ENCODE peak calls at places on chromosome 1, in five cellular contexts. G, Q, W, O and M are unnamed samples.

GRCh38 chr1:8167936-8168335 is 141.8 kb upstream of the ERRFI1 start:
- DNase-seq in G (no peak), Q (no peak), W (no peak), O (no peak), M (no peak)

GRCh38 chr1:191839891-191840290 is 318.4 kb upstream of the RGS18 start:
- DNase-seq in G (no peak), Q (no peak), W (no peak), O (no peak), M (no peak)

GRCh38 chr1:65308781-65309316 is 494 bp upstream of the DNAJC6 start:
- DNase-seq in G (no peak), Q (no peak), W (no peak), O (no peak), M (no peak)

GRCh38 chr1:212655668-212656440 is 43.8 kb downstream of the BATF3 start:
- DNase-seq in G (no peak), Q (no peak), W (no peak), O (no peak), M (no peak)

GRCh38 chr1:44294588-44295007 is 60.5 kb downstream of the ERI3 start:
- DNase-seq in G (no peak), Q (peak; percentile 51), W (peak; percentile 52), O (no peak), M (peak; percentile 6)

GRCh38 chr1:20318521-20318920 is 27.8 kb downstream of the VWA5B1 start:
- DNase-seq in G (no peak), Q (no peak), W (no peak), O (no peak), M (no peak)

GRCh38 chr1:12472798-12473551 is 145.0 kb downstream of the DHRS3 start:
- DNase-seq in G (no peak), Q (no peak), W (no peak), O (peak; percentile 22), M (no peak)

GRCh38 chr1:85048296-85049064 is at the start of gene MCOLN3:
- DNase-seq in G (peak; percentile 74), Q (no peak), W (no peak), O (peak; percentile 72), M (peak; percentile 33)

GRCh38 chr1:156623946-156624813 is 5.0 kb downstream of the HAPLN2 start:
- DNase-seq in G (peak; percentile 52), Q (no peak), W (no peak), O (peak; percentile 72), M (peak; percentile 61)

GRCh38 chr1:47643506-47644215 is 205.8 kb downstream of the FOXD2 start:
- DNase-seq in G (peak; percentile 35), Q (no peak), W (no peak), O (no peak), M (no peak)

GRCh38 chr1:43306688-43307457 is 6.1 kb downstream of the TIE1 start:
- DNase-seq in G (no peak), Q (no peak), W (no peak), O (no peak), M (no peak)

GRCh38 chr1:204469304-204469703 is 25.3 kb downstream of the PIK3C2B start:
- DNase-seq in G (no peak), Q (no peak), W (no peak), O (no peak), M (no peak)

GRCh38 chr1:210291786-210292275 is 36.9 kb upstream of the HHAT start:
- DNase-seq in G (no peak), Q (no peak), W (no peak), O (no peak), M (peak; percentile 43)